ENCODE peak calls at places on chromosomes 5 and 9, in four cellular contexts. P is AG04449; K is activated CD4-positive, alpha-beta memory T cell treated with anti-CD3 and anti-CD28 coated beads, Interleukin-2, amount 10 ng/mL, durations not matched to agents 7 days and 5 days; Q is GM12878. I is an unnamed sample.

GRCh38 chr5:57600321-57600720 is 117.7 kb upstream of the ACTBL2 start:
- DNase-seq in K (no peak), Q (no peak), P (no peak), I (no peak)

GRCh38 chr9:98887918-98888510 is 55.7 kb upstream of the COL15A1 start:
- DNase-seq in K (no peak), P (no peak), Q (no peak), I (peak; percentile 62)

GRCh38 chr5:6522983-6523382 is 74.3 kb downstream of the UBE2QL1 start:
- DNase-seq in P (no peak), K (no peak), Q (no peak), I (no peak)

GRCh38 chr9:104950838-104951237 is 22.9 kb upstream of the ABCA1 start:
- DNase-seq in Q (no peak), K (no peak), P (no peak), I (peak; percentile 72)

GRCh38 chr5:172452398-172453205 is 1.7 kb downstream of the SH3PXD2B start:
- DNase-seq in Q (no peak), K (no peak), P (no peak), I (peak; percentile 55)

GRCh38 chr9:90873422-90873821 is 71.8 kb downstream of the SYK start:
- DNase-seq in P (no peak), K (no peak), Q (no peak), I (no peak)

GRCh38 chr9:125744616-125745387 is 2.4 kb upstream of the PBX3 start:
- DNase-seq in P (peak; percentile 69), Q (no peak), K (no peak), I (peak; percentile 95)

GRCh38 chr5:115457985-115458384 is 86.6 kb downstream of the FEM1C start:
- DNase-seq in P (no peak), K (no peak), Q (no peak), I (no peak)

GRCh38 chr9:3435732-3436131 is 90.1 kb downstream of the RFX3 start:
- DNase-seq in Q (no peak), K (no peak), P (no peak), I (no peak)

GRCh38 chr9:34486572-34486971 is 28.0 kb downstream of the DNAI1 start:
- DNase-seq in Q (no peak), P (no peak), K (no peak), I (no peak)

GRCh38 chr5:139704748-139705147 is 56.6 kb downstream of the CXXC5 start:
- DNase-seq in P (no peak), K (no peak), Q (no peak), I (no peak)

GRCh38 chr5:150642567-150642927 is 2.1 kb downstream of the SYNPO start:
- DNase-seq in P (no peak), Q (no peak), K (no peak), I (peak; percentile 95)

GRCh38 chr5:14265574-14265973 is 122.4 kb downstream of the TRIO start:
- DNase-seq in Q (no peak), K (no peak), P (peak; percentile 84), I (peak; percentile 98)

GRCh38 chr9:95509851-95510529 is 6.8 kb downstream of the PTCH1 start:
- DNase-seq in P (no peak), Q (no peak), K (no peak), I (peak; percentile 40)

GRCh38 chr5:53542917-53543316 is 17.5 kb upstream of the NDUFS4 start:
- DNase-seq in K (no peak), Q (no peak), P (no peak), I (no peak)

GRCh38 chr5:20000416-20000815 is 12.4 kb upstream of the CDH18 start:
- DNase-seq in P (no peak), Q (no peak), K (no peak), I (no peak)

GRCh38 chr5:66587771-66588170 is 8.4 kb upstream of the MAST4 start:
- DNase-seq in P (no peak), Q (no peak), K (no peak), I (no peak)

GRCh38 chr9:97501177-97501971 is at the start of gene TMOD1:
- DNase-seq in K (peak; percentile 56), Q (no peak), P (no peak), I (peak; percentile 60)

GRCh38 chr5:178261666-178262600 is 29.3 kb upstream of the PHYKPL start:
- DNase-seq in K (no peak), P (no peak), Q (no peak), I (no peak)

GRCh38 chr5:149730620-149731331 is 666 bp downstream of the PPARGC1B start:
- DNase-seq in K (peak; percentile 47), Q (no peak), P (no peak), I (peak; percentile 53)

GRCh38 chr5:155332618-155333017 is 319.1 kb downstream of the KIF4B start:
- DNase-seq in P (no peak), K (no peak), Q (no peak), I (no peak)

GRCh38 chr9:95502248-95502647 is 14.5 kb downstream of the PTCH1 start:
- DNase-seq in Q (no peak), K (no peak), P (no peak), I (no peak)

GRCh38 chr9:79764377-79764776 is 192.6 kb downstream of the TLE4 start:
- DNase-seq in Q (no peak), P (peak; percentile 96), K (no peak), I (peak; percentile 94)

GRCh38 chr5:144085381-144085780 is 85.1 kb downstream of the YIPF5 start:
- DNase-seq in P (no peak), Q (no peak), K (no peak), I (no peak)

GRCh38 chr9:68653141-68653595 is 51.9 kb upstream of the PIP5K1B start:
- DNase-seq in Q (peak; percentile 72), P (no peak), K (peak; percentile 22), I (no peak)

GRCh38 chr9:15276328-15276969 is 30.6 kb downstream of the TTC39B start:
- DNase-seq in Q (no peak), P (no peak), K (no peak), I (no peak)

GRCh38 chr5:168226012-168226411 is 65.4 kb upstream of the WWC1 start:
- DNase-seq in K (no peak), P (no peak), Q (no peak), I (no peak)

GRCh38 chr9:21031091-21031817 is at the start of gene HACD4:
- DNase-seq in P (no peak), K (peak; percentile 79), Q (peak; percentile 27), I (peak; percentile 66)

GRCh38 chr9:109017061-109017460 is 3.8 kb upstream of the CTNNAL1 start:
- DNase-seq in P (no peak), Q (no peak), K (no peak), I (no peak)

GRCh38 chr5:174424219-174425053 is 299.9 kb upstream of the MSX2 start:
- DNase-seq in Q (no peak), P (no peak), K (no peak), I (no peak)

I was measured in ELR.